ENCODE peak calls at places on chromosomes 6 and 20, in seven cellular contexts. U, I, O, E, C, M and D are unnamed samples.

GRCh38 chr6:42326248-42326647 is 108.6 kb upstream of the MRPS10 start:
- DNase-seq in U (no peak), I (no peak), O (no peak), E (no peak), C (no peak), M (no peak), D (no peak)

GRCh38 chr6:125802943-125803377 is 12.2 kb downstream of the NCOA7 start:
- DNase-seq in U (peak), I (no peak), O (peak), E (peak), C (no peak), M (peak), D (peak)

GRCh38 chr6:87289571-87289970 is 32.8 kb upstream of the SMIM8 start:
- DNase-seq in U (no peak), I (no peak), O (no peak), E (no peak), C (no peak), M (no peak), D (peak)

GRCh38 chr20:43452404-43453126 is 5.1 kb upstream of the SRSF6 start:
- DNase-seq in U (no peak), I (no peak), O (no peak), E (no peak), C (no peak), M (no peak), D (no peak)

GRCh38 chr20:50339196-50339901 is 148.7 kb downstream of the CEBPB start:
- DNase-seq in U (no peak), I (no peak), O (peak), E (peak), C (no peak), M (peak), D (no peak)

GRCh38 chr6:160973311-160973710 is 18.3 kb upstream of the MAP3K4 start:
- DNase-seq in U (peak), I (peak), O (peak), E (peak), C (no peak), M (no peak), D (no peak)

GRCh38 chr6:112881828-112882227 is 534.7 kb downstream of the RFPL4B start:
- DNase-seq in U (no peak), I (no peak), O (no peak), E (peak), C (no peak), M (peak), D (no peak)

GRCh38 chr6:70108230-70108629 is 194.7 kb downstream of the COL9A1 start:
- DNase-seq in U (peak), I (peak), O (peak), E (peak), C (no peak), M (peak), D (peak)

GRCh38 chr6:167121471-167121870 is 1.4 kb upstream of the CCR6 start:
- DNase-seq in U (no peak), I (no peak), O (no peak), E (no peak), C (no peak), M (no peak), D (no peak)

GRCh38 chr20:23433628-23434027 is 5.9 kb upstream of the CSTL1 start:
- DNase-seq in U (no peak), I (no peak), O (no peak), E (no peak), C (no peak), M (no peak), D (no peak)

GRCh38 chr20:50380697-50381040 is 129.5 kb upstream of the PTPN1 start:
- DNase-seq in U (peak), I (no peak), O (peak), E (peak), C (no peak), M (no peak), D (no peak)

GRCh38 chr20:21265457-21266190 is 37.5 kb upstream of the XRN2 start:
- DNase-seq in U (no peak), I (no peak), O (no peak), E (no peak), C (no peak), M (no peak), D (peak)

GRCh38 chr6:31734703-31735500 is 1.4 kb downstream of the CLIC1 start:
- DNase-seq in U (peak), I (peak), O (peak), E (peak), C (no peak), M (peak), D (peak)

GRCh38 chr20:51917886-51918545 is 115.7 kb upstream of the SALL4 start:
- DNase-seq in U (no peak), I (no peak), O (no peak), E (no peak), C (no peak), M (no peak), D (no peak)

GRCh38 chr6:125154184-125155135 is 887 bp downstream of the TPD52L1 start:
- DNase-seq in U (peak), I (peak), O (no peak), E (peak), C (no peak), M (peak), D (no peak)

GRCh38 chr6:55445648-55446204 is 118.5 kb downstream of the GFRAL start:
- DNase-seq in U (peak), I (no peak), O (peak), E (peak), C (no peak), M (peak), D (peak)

GRCh38 chr6:803191-803977 is 110.4 kb upstream of the EXOC2 start:
- DNase-seq in U (no peak), I (no peak), O (no peak), E (no peak), C (no peak), M (no peak), D (no peak)

GRCh38 chr20:23640018-23640872 is 2.5 kb upstream of the CST3 start:
- DNase-seq in U (no peak), I (no peak), O (no peak), E (no peak), C (no peak), M (no peak), D (no peak)

GRCh38 chr20:34475979-34476736 is 40.1 kb upstream of the DYNLRB1 start:
- DNase-seq in U (peak), I (no peak), O (peak), E (peak), C (no peak), M (no peak), D (no peak)

GRCh38 chr6:157089258-157089657 is 234.1 kb downstream of the TMEM242 start:
- DNase-seq in U (peak), I (no peak), O (peak), E (no peak), C (no peak), M (peak), D (no peak)

GRCh38 chr6:139777202-139777970 is 402.9 kb upstream of the CITED2 start:
- DNase-seq in U (no peak), I (peak), O (no peak), E (no peak), C (no peak), M (no peak), D (no peak)

GRCh38 chr20:20832715-20833114 is 120.3 kb upstream of the RALGAPA2 start:
- DNase-seq in U (no peak), I (no peak), O (no peak), E (no peak), C (no peak), M (no peak), D (no peak)

GRCh38 chr6:46888578-46888977 is 33.2 kb downstream of the ADGRF5 start:
- DNase-seq in U (peak), I (no peak), O (peak), E (no peak), C (no peak), M (peak), D (no peak)

GRCh38 chr20:16613954-16614353 is 40.7 kb upstream of the KIF16B start:
- DNase-seq in U (peak), I (no peak), O (peak), E (peak), C (no peak), M (no peak), D (no peak)

GRCh38 chr6:108113557-108114519 is 39.3 kb upstream of the OSTM1 start:
- DNase-seq in U (peak), I (peak), O (peak), E (peak), C (no peak), M (peak), D (peak)

DNA sequence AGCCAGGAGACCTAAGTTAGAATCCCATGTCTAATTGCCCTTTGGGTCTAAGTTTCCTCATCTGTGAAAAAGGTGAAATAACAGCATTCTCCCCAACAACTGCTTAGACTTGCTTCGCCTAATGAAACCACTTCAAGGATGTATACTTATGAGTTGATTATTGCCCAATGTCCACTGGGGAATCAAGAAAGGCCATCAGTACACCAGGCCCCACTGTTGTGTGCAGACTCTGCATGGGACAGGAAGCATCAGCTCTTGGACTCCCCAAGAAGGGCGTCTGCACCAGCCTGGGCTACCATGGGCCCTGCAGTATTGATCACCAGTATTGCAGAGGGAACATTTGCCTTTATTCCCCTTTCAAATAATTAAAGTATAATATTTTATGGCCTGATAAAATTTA is 189.6 kb downstream of the MAFB start:
- DNase-seq in U (no peak), I (no peak), O (no peak), E (no peak), C (no peak), M (no peak), D (peak)
- H3K4me3 ChIP-seq in U (no peak), I (no peak), O (no peak), E (no peak), C (no peak), M (no peak), D (no peak)

GRCh38 chr6:37051138-37052026 is 45.9 kb downstream of the FGD2 start:
- DNase-seq in U (peak), I (peak), O (peak), E (peak), C (peak), M (peak), D (peak)

GRCh38 chr6:37049990-37050853 is 44.8 kb downstream of the FGD2 start:
- DNase-seq in U (no peak), I (peak), O (no peak), E (no peak), C (no peak), M (no peak), D (peak)

GRCh38 chr6:37053683-37054082 is 48.2 kb downstream of the FGD2 start:
- DNase-seq in U (no peak), I (no peak), O (no peak), E (no peak), C (no peak), M (no peak), D (no peak)

GRCh38 chr6:37050854-37051137 is 45.3 kb downstream of the FGD2 start:
- DNase-seq in U (no peak), I (no peak), O (no peak), E (no peak), C (no peak), M (no peak), D (no peak)

DNA sequence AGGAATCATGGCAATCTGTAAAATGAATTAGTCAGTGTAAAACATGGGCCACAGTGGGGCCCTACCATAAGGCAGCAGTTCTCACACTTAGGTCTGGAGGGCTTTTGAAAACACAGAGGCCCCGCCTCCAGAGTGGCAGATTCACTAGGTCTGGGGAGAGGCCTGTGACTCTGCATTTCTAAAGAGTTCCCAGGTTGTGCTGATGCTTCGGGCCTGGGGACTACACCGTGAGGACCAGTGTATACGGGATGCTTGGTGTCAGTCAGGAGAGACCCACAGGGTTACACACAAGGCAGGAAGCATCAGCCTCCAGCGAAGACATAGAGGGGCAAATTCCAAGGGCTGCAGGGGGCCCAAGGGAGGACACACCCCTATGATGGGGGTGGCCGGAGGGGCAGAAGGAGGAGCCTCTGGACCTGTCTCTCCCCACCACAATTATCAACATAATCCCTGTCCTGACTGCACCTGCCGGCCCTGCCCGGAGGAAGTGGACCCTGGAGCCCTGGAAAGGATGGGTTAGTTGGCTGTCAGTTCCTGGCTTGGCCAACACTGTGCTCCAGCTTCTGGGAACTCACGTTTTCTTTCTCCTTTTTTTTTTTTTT is 46.7 kb downstream of the FGD2 start:
- DNase-seq in U (no peak), I (peak), O (no peak), E (no peak), C (no peak), M (no peak), D (no peak)
- H3K4me3 ChIP-seq in U (no peak), I (no peak), O (no peak), E (no peak), C (no peak), M (no peak), D (no peak)

GRCh38 chr6:158815379-158815724 is 3.8 kb downstream of the EZR start:
- DNase-seq in U (no peak), I (no peak), O (no peak), E (no peak), C (no peak), M (no peak), D (no peak)
- H3K4me3 ChIP-seq in U (no peak), I (no peak), O (no peak), E (no peak), C (no peak), M (peak), D (no peak)

GRCh38 chr20:2172305-2173175 is 70.9 kb downstream of the STK35 start:
- DNase-seq in U (peak), I (peak), O (peak), E (peak), C (no peak), M (peak), D (peak)
- H3K4me3 ChIP-seq in U (no peak), I (no peak), O (no peak), E (no peak), C (no peak), M (no peak), D (no peak)

DNA sequence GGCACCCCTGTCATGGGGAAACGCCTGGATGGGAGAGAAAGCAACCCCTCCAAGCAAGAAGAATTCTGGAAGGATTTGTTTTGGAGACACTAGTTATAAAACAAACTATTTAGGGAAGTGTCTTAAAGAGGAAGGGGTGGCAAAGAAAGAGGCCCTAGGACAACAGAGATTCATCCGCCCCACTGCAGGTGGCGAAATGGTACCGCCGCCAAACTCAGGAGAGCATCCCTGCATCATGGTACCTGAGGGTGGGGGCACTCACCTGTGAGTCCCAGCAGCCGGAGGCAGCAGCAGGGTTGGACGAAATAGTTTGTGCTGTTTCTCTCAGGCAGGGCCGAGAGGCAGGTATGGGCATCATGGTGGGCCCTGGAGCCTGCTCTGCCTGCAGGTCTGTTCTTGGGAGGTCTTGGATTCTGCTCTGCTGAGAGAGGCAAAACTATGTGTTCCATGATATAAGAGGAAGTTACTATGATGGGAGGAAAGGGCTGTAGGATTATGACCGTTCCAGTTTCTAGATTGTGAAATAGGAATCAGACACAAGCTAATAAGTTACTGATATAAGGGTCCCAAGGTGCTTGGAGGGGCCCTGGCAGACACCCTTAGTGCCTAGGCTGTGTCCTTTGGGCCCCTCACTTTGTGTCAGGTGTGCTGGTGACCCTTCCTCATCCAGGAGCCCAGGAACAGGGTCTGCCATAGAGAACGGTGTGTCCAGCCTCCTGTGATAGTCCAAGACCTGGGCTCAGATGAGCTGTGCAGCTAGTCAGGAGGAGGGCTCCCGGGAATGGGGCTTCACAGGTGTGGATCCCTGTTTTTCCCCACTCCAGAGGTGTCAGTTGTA is 20.4 kb downstream of the SIRPD start:
- DNase-seq in U (no peak), I (no peak), O (no peak), E (no peak), C (no peak), M (no peak), D (peak)
- H3K4me3 ChIP-seq in U (no peak), I (no peak), O (no peak), E (no peak), C (no peak), M (no peak), D (peak)

GRCh38 chr6:169574420-169574819 is 127.4 kb downstream of the WDR27 start:
- DNase-seq in U (no peak), I (no peak), O (no peak), E (no peak), C (no peak), M (no peak), D (no peak)

GRCh38 chr6:169579712-169580111 is 122.1 kb downstream of the WDR27 start:
- DNase-seq in U (no peak), I (no peak), O (no peak), E (no peak), C (no peak), M (no peak), D (no peak)

GRCh38 chr6:169577236-169577635 is 124.6 kb downstream of the WDR27 start:
- DNase-seq in U (no peak), I (no peak), O (no peak), E (no peak), C (no peak), M (no peak), D (no peak)

GRCh38 chr6:169575365-169575764 is 126.5 kb downstream of the WDR27 start:
- DNase-seq in U (no peak), I (peak), O (no peak), E (no peak), C (no peak), M (no peak), D (no peak)

GRCh38 chr6:169577974-169578373 is 123.9 kb downstream of the WDR27 start:
- DNase-seq in U (peak), I (no peak), O (no peak), E (peak), C (no peak), M (no peak), D (no peak)
- H3K4me3 ChIP-seq in U (no peak), I (no peak), O (no peak), E (no peak), C (no peak), M (no peak), D (no peak)

GRCh38 chr20:1490643-1491042 is 577 bp downstream of the SIRPB2 start:
- DNase-seq in U (no peak), I (no peak), O (no peak), E (no peak), C (no peak), M (no peak), D (peak)
- H3K4me3 ChIP-seq in U (no peak), I (no peak), O (no peak), E (no peak), C (no peak), M (no peak), D (peak)

DNA sequence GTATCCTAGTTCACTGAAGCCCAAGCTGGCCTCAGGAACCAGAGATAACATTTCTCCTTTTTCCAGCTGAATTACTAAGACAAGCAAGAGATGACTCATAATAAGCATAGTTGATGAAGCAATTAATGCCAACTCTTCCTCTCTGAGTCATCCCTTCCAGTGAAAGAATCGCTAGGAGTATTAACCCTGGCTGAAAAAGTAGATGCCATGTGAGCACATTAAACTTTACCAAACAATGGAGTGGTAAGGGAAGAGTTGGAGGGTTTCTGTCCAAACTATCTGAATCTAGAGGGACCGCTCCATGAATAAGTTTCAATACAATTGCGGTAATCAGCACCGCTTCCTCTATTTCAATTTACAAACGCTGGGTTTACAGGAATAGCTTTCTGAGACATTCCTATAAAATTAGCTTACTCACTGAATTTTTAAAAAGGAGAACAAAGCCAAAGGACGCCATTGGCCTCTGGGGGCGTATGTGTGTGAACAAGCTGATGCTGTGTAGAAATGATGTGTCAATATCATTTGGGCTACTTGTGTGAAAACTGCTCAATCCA is 48.3 kb downstream of the ATXN1 start:
- DNase-seq in U (peak), I (peak), O (peak), E (peak), C (peak), M (peak), D (peak)
- H3K4me3 ChIP-seq in U (peak), I (no peak), O (peak), E (peak), C (no peak), M (peak), D (peak)

DNA sequence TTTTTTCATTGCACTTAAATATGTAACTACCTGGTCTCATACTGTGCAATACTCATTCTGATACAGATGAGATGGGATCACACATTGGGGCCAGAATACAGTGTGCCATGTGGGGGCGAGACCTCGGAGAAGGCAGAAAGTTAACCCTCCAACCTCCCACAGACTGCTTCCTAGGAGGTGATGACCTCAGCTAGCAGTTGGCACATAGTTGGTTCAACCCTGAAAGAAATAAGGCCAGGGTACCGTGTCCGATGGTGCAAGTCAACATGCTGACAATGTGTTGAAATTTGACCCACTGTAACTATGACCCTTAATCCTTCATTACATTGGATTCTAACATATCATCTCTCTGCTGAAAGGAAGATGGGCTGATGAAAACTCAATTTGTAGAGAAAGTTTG is 61.9 kb downstream of the GJA10 start:
- DNase-seq in U (no peak), I (no peak), O (no peak), E (no peak), C (no peak), M (no peak), D (no peak)
- H3K4me3 ChIP-seq in U (no peak), I (no peak), O (no peak), E (no peak), C (no peak), M (no peak), D (no peak)